ENCODE peak calls at places on chromosomes 7 and 10, in four cellular contexts. Y, K, U and E are unnamed samples.

GRCh38 chr10:115760131-115760530 is 512.9 kb downstream of the GFRA1 start:
- DNase-seq in Y (no peak), K (no peak), U (no peak), E (no peak)

GRCh38 chr7:27155816-27156507 is 513 bp downstream of the HOXA7 start:
- DNase-seq in U (no peak), K (no peak), Y (no peak), E (no peak)

GRCh38 chr10:129809431-129809830 is 154.6 kb downstream of the EBF3 start:
- DNase-seq in K (no peak), Y (no peak), U (no peak), E (no peak)

GRCh38 chr10:93542358-93542791 is 24.1 kb upstream of the FFAR4 start:
- DNase-seq in U (no peak), K (peak), Y (no peak), E (no peak)

GRCh38 chr7:30502470-30503251 is 2.0 kb downstream of the GGCT start:
- DNase-seq in Y (no peak), K (no peak), U (no peak), E (no peak)

GRCh38 chr7:126776506-126776905 is 476.2 kb downstream of the GRM8 start:
- DNase-seq in U (no peak), Y (no peak), K (no peak), E (no peak)

GRCh38 chr7:92200791-92201190 is 21.8 kb upstream of the LRRD1 start:
- DNase-seq in U (no peak), K (peak), Y (no peak), E (no peak)

GRCh38 chr7:4052126-4052525 is 630.0 kb upstream of the FOXK1 start:
- DNase-seq in Y (no peak), K (no peak), U (no peak), E (no peak)

GRCh38 chr7:20735346-20736065 is 51.2 kb downstream of the SP8 start:
- DNase-seq in K (no peak), Y (no peak), U (no peak), E (no peak)

GRCh38 chr10:114938818-114939193 is 811 bp downstream of the TRUB1 start:
- DNase-seq in Y (no peak), K (no peak), U (no peak), E (no peak)

GRCh38 chr10:24446739-24447138 is 237.8 kb downstream of the KIAA1217 start:
- DNase-seq in Y (no peak), U (no peak), K (no peak), E (no peak)

GRCh38 chr7:40810274-40810673 is 675.5 kb downstream of the SUGCT start:
- DNase-seq in U (no peak), Y (no peak), K (no peak), E (no peak)

GRCh38 chr10:19788902-19789301 is 27.3 kb upstream of the PLXDC2 start:
- DNase-seq in U (no peak), Y (no peak), K (no peak), E (no peak)

GRCh38 chr10:4947635-4948596 is 15.3 kb upstream of the AKR1C1 start:
- DNase-seq in Y (no peak), U (peak), K (no peak), E (no peak)

GRCh38 chr10:47047127-47047504 is 135.9 kb downstream of the PTPN20 start:
- DNase-seq in U (no peak), Y (peak), K (no peak), E (no peak)

GRCh38 chr7:55477781-55478374 is 94.4 kb downstream of the VOPP1 start:
- DNase-seq in Y (no peak), U (no peak), K (no peak), E (no peak)

GRCh38 chr7:7100432-7100849 is 81.9 kb upstream of the C1GALT1 start:
- DNase-seq in K (peak), U (no peak), Y (peak), E (no peak)

GRCh38 chr7:134701272-134701671 is 54.6 kb downstream of the BPGM start:
- DNase-seq in K (peak), Y (no peak), U (peak), E (peak)

GRCh38 chr10:44619975-44620374 is 235.1 kb upstream of the CXCL12 start:
- DNase-seq in U (no peak), K (no peak), Y (no peak), E (no peak)
- TF ChIP-seq ELF4 in U (no peak), K (no peak), Y (no peak), E (no peak)

GRCh38 chr7:151179287-151179860 is 7.7 kb downstream of the ASB10 start:
- DNase-seq in K (no peak), Y (no peak), U (no peak), E (no peak)
- TF ChIP-seq SP1 in K (no peak), Y (no peak), U (no peak), E (no peak)

DNA sequence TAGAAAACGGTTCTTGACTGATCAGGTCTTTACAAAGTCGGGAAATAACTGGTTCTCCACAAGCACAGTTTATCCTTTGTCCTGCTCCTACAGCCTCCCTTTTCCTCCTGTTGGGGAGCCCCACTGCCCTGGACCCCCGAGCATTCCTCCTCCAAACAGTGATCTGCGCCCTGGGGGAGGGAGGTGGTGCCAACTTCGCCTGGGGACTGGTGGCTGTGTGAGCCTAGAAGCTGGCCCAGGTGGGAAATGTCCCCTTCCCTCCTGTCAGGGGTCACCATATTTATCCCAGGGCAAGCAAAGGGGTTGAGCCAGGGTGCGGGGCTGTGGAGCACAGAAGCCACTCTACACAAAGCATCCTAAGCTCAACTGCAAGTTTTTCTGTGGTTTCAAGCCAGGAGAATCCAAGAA is 5.2 kb downstream of the HMX3 start:
- DNase-seq in K (no peak), Y (no peak), U (no peak), E (no peak)
- TF ChIP-seq ELF4 in K (no peak), Y (no peak), U (no peak), E (no peak)

GRCh38 chr10:87045434-87045938 is 25.4 kb downstream of the FAM25A start:
- DNase-seq in K (no peak), U (no peak), Y (no peak), E (no peak)
- TF ChIP-seq SP1 in K (no peak), U (no peak), Y (no peak), E (no peak)